ENCODE peak calls at places on chromosomes 4 and X, in six cellular contexts. Q is smooth muscle cell of the brain vasculature; D is fibroblast of the conjunctiva; S is HT1080; T is activated effector memory CD4-positive, alpha-beta T cell treated with anti-CD3 and anti-CD28 coated beads, Interleukin-2, amount 50 U/mL, for 16 hours; R is kidney epithelial cell. U is an unnamed sample.

GRCh38 chr4:103786014-103786413 is 66.2 kb upstream of the TACR3 start:
- DNase-seq in Q (no peak), D (peak; percentile 22), S (peak; percentile 45), T (no peak), R (no peak), U (no peak)

GRCh38 chrX:42531431-42531830 is 246.5 kb downstream of the PPP1R2C start:
- DNase-seq in Q (no peak), D (no peak), S (no peak), T (no peak), R (no peak), U (no peak)

GRCh38 chr4:122583906-122584305 is 37.0 kb downstream of the IL21 start:
- DNase-seq in Q (no peak), D (peak; percentile 6), S (no peak), T (no peak), R (no peak), U (no peak)

GRCh38 chrX:127884921-127885320 is 167.3 kb downstream of the ACTRT1 start:
- DNase-seq in Q (no peak), D (no peak), S (no peak), T (no peak), R (no peak), U (no peak)

GRCh38 chr4:164959896-164960295 is 17.6 kb downstream of the TRIM61 start:
- DNase-seq in Q (no peak), D (peak; percentile 56), S (peak; percentile 73), T (no peak), R (no peak), U (no peak)

GRCh38 chr4:100428051-100428450 is 89.8 kb downstream of the EMCN start:
- DNase-seq in Q (no peak), D (peak; percentile 41), S (peak; percentile 96), T (no peak), R (peak; percentile 62), U (peak; percentile 72)

GRCh38 chrX:7170903-7171302 is 22.9 kb upstream of the PUDP start:
- DNase-seq in Q (no peak), D (no peak), S (peak; percentile 53), T (peak; percentile 70), R (no peak), U (no peak)

GRCh38 chrX:29926056-29926455 is 289.3 kb upstream of the MAGEB2 start:
- DNase-seq in Q (no peak), D (no peak), S (no peak), T (no peak), R (peak; percentile 16), U (no peak)

GRCh38 chr4:2799971-2800690 is 7.2 kb downstream of the SH3BP2 start:
- DNase-seq in Q (no peak), D (no peak), S (no peak), T (peak; percentile 64), R (no peak), U (no peak)

GRCh38 chr4:167989815-167990214 is 102.5 kb upstream of the ANXA10 start:
- DNase-seq in Q (no peak), D (no peak), S (no peak), T (no peak), R (no peak), U (no peak)

GRCh38 chrX:12771445-12772069 is 19.7 kb upstream of the PRPS2 start:
- DNase-seq in Q (no peak), D (peak; percentile 8), S (no peak), T (peak; percentile 88), R (no peak), U (no peak)